ENCODE peak calls at places on chromosomes 3 and 15, in nine cellular contexts. K is NCI-H1048; F is T47D; E is stimulated activated CD4-positive, alpha-beta T cell treated with anti-CD3 and anti-CD28 coated beads, Interleukin-1b, Interleukin-23, amount 100 ng/mL, for 24 hours; C is iPS-NIHi11; B is A172; Y is DMS53; P is activated naive CD8-positive, alpha-beta T cell treated with anti-CD3 and anti-CD28 coated beads for 36 hours; T is EL. N is an unnamed sample.

GRCh38 chr3:40340541-40341170 is 31.1 kb downstream of the EIF1B start:
- DNase-seq in P (no peak), T (no peak), C (no peak), K (no peak), F (no peak), E (no peak), B (no peak), Y (no peak), N (no peak)

GRCh38 chr15:39974656-39975230 is 40.8 kb downstream of the EIF2AK4 start:
- DNase-seq in B (no peak), Y (no peak), K (no peak), T (no peak), P (no peak), F (no peak), C (no peak), E (no peak), N (no peak)

GRCh38 chr3:143820466-143821221 is 27.6 kb downstream of the SLC9A9 start:
- DNase-seq in T (no peak), C (no peak), E (no peak), Y (no peak), P (no peak), K (no peak), F (no peak), B (peak), N (no peak)

GRCh38 chr3:133258358-133258757 is 141.5 kb upstream of the BFSP2 start:
- DNase-seq in K (no peak), P (no peak), E (no peak), F (no peak), B (peak), T (peak), Y (no peak), C (no peak), N (no peak)

GRCh38 chr3:124088801-124089200 is 96.9 kb upstream of the ROPN1 start:
- DNase-seq in B (no peak), E (no peak), F (no peak), K (no peak), T (no peak), Y (no peak), P (no peak), C (no peak), N (no peak)

GRCh38 chr15:55856506-55856905 is 113.6 kb upstream of the PRTG start:
- DNase-seq in T (peak), E (no peak), C (no peak), B (no peak), P (no peak), K (no peak), Y (no peak), F (no peak), N (no peak)

GRCh38 chr3:184481924-184482671 is 79.5 kb upstream of the EPHB3 start:
- DNase-seq in K (no peak), P (no peak), Y (no peak), F (no peak), B (no peak), T (no peak), E (no peak), C (no peak), N (no peak)

GRCh38 chr15:37045859-37046318 is 54.5 kb downstream of the MEIS2 start:
- DNase-seq in B (no peak), T (no peak), Y (peak), P (no peak), F (no peak), C (peak), K (no peak), E (no peak), N (no peak)

GRCh38 chr3:20930034-20930433 is 744.0 kb upstream of the SGO1 start:
- DNase-seq in P (no peak), B (no peak), T (peak), K (peak), Y (peak), E (no peak), F (peak), C (peak), N (no peak)

GRCh38 chr15:92833493-92834271 is 66.4 kb upstream of the CHD2 start:
- DNase-seq in P (no peak), F (no peak), B (no peak), E (no peak), T (no peak), C (no peak), K (no peak), Y (no peak), N (no peak)

GRCh38 chr3:13881536-13882410 is 1.9 kb upstream of the WNT7A start:
- DNase-seq in B (no peak), E (no peak), F (no peak), K (no peak), Y (no peak), T (no peak), C (no peak), P (no peak), N (no peak)

GRCh38 chr15:31300981-31301686 is 25.5 kb upstream of the KLF13 start:
- DNase-seq in T (no peak), P (no peak), B (no peak), F (no peak), C (no peak), Y (no peak), E (no peak), K (no peak), N (no peak)

GRCh38 chr3:22859618-22860017 is 343.5 kb upstream of the UBE2E2 start:
- DNase-seq in E (no peak), Y (peak), K (no peak), P (no peak), F (no peak), T (no peak), B (no peak), C (no peak), N (no peak)

GRCh38 chr15:74196175-74196574 is 6.4 kb downstream of the STRA6 start:
- DNase-seq in C (no peak), T (peak), F (no peak), Y (peak), P (no peak), E (no peak), K (no peak), B (peak), N (peak)

GRCh38 chr3:124611520-124611919 is 118.7 kb upstream of the UMPS start:
- DNase-seq in E (no peak), B (no peak), Y (no peak), T (no peak), P (no peak), C (no peak), F (no peak), K (no peak), N (no peak)

GRCh38 chr3:194976049-194976451 is 290.4 kb downstream of the FAM43A start:
- DNase-seq in K (no peak), B (no peak), Y (no peak), P (no peak), T (no peak), E (no peak), C (no peak), F (no peak), N (no peak)

GRCh38 chr15:39684215-39684614 is 98.4 kb downstream of the FSIP1 start:
- DNase-seq in B (no peak), T (no peak), Y (no peak), P (no peak), C (no peak), K (no peak), F (no peak), E (no peak), N (no peak)

GRCh38 chr15:59420986-59421618 is 16.9 kb upstream of the FAM81A start:
- DNase-seq in E (no peak), K (no peak), C (peak), F (no peak), P (no peak), T (peak), B (no peak), Y (no peak), N (no peak)

GRCh38 chr3:126553284-126553811 is 5.4 kb downstream of the C3orf22 start:
- DNase-seq in Y (no peak), C (no peak), T (no peak), P (no peak), B (no peak), F (no peak), K (no peak), E (no peak), N (no peak)

GRCh38 chr3:165800970-165801369 is 36.3 kb downstream of the BCHE start:
- DNase-seq in K (no peak), P (no peak), T (no peak), Y (peak), C (no peak), B (no peak), F (no peak), E (no peak), N (no peak)

GRCh38 chr15:92533298-92533697 is 122.3 kb downstream of the FAM174B start:
- DNase-seq in E (no peak), P (no peak), K (no peak), T (no peak), C (no peak), Y (no peak), B (no peak), F (no peak), N (no peak)

GRCh38 chr15:99732268-99732641 is 982 bp downstream of the LYSMD4 start:
- DNase-seq in T (peak), P (no peak), B (no peak), E (no peak), C (no peak), K (no peak), F (no peak), Y (no peak), N (no peak)

GRCh38 chr3:105154692-105155091 is 212.0 kb upstream of the ALCAM start:
- DNase-seq in B (no peak), E (no peak), Y (no peak), C (no peak), P (no peak), K (no peak), F (no peak), T (no peak), N (no peak)

GRCh38 chr3:139265131-139266016 is 78.4 kb upstream of the MRPS22 start:
- DNase-seq in E (no peak), C (no peak), Y (no peak), K (no peak), F (no peak), B (no peak), T (no peak), P (no peak), N (no peak)

GRCh38 chr3:141127344-141128125 is 76.4 kb downstream of the SPSB4 start:
- DNase-seq in Y (no peak), C (no peak), B (no peak), T (no peak), E (no peak), K (no peak), P (no peak), F (no peak), N (no peak)

GRCh38 chr15:99682455-99682854 is 50.8 kb downstream of the LYSMD4 start:
- DNase-seq in P (no peak), C (no peak), Y (peak), T (peak), B (peak), K (no peak), F (no peak), E (no peak), N (peak)

GRCh38 chr3:195774917-195775316 is 36.8 kb downstream of the MUC4 start:
- DNase-seq in B (peak), K (no peak), E (no peak), P (no peak), C (peak), Y (peak), T (peak), F (peak), N (peak)

GRCh38 chr3:43378066-43378935 is 92.0 kb downstream of the SNRK start:
- DNase-seq in T (peak), E (peak), F (peak), C (peak), B (peak), P (peak), Y (peak), K (no peak), N (peak)